ENCODE peak calls at places on chromosome 11, in ten cellular contexts. One of them, this sample, is unnamed.

GRCh38 chr11:119153049-119153818 is 4.4 kb downstream of the ABCG4 start:
- DNase-seq in progenitor cell of endocrine pancreas: no peak
- DNase-seq in GM13976: no peak
- DNase-seq in GM20000: no peak
- DNase-seq in fibroblast of mammary gland: no peak
- DNase-seq in Peyer's patch: no peak
- DNase-seq in fibroblast of pulmonary artery: no peak
- DNase-seq in mammary epithelial cell: no peak
- DNase-seq in foreskin fibroblast: no peak
- DNase-seq in Calu3: no peak
- DNase-seq in this sample: no peak

GRCh38 chr11:9231848-9232177 is 33.3 kb downstream of the DENND5A start:
- DNase-seq in progenitor cell of endocrine pancreas: no peak
- DNase-seq in GM13976: peak; percentile 67
- DNase-seq in GM20000: peak; percentile 53
- DNase-seq in fibroblast of mammary gland: peak; percentile 55
- DNase-seq in Peyer's patch: no peak
- DNase-seq in fibroblast of pulmonary artery: peak; percentile 67
- DNase-seq in mammary epithelial cell: no peak
- DNase-seq in foreskin fibroblast: no peak
- DNase-seq in Calu3: no peak
- DNase-seq in this sample: no peak

GRCh38 chr11:58741127-58741526 is 9.4 kb upstream of the GLYAT start:
- DNase-seq in progenitor cell of endocrine pancreas: no peak
- DNase-seq in GM13976: no peak
- DNase-seq in GM20000: no peak
- DNase-seq in fibroblast of mammary gland: no peak
- DNase-seq in Peyer's patch: no peak
- DNase-seq in fibroblast of pulmonary artery: no peak
- DNase-seq in mammary epithelial cell: no peak
- DNase-seq in foreskin fibroblast: no peak
- DNase-seq in Calu3: no peak
- DNase-seq in this sample: no peak

GRCh38 chr11:45272701-45273100 is 13.4 kb downstream of the SYT13 start:
- DNase-seq in progenitor cell of endocrine pancreas: no peak
- DNase-seq in GM13976: no peak
- DNase-seq in GM20000: no peak
- DNase-seq in fibroblast of mammary gland: no peak
- DNase-seq in Peyer's patch: no peak
- DNase-seq in fibroblast of pulmonary artery: peak; percentile 27
- DNase-seq in mammary epithelial cell: peak; percentile 60
- DNase-seq in foreskin fibroblast: no peak
- DNase-seq in Calu3: peak; percentile 21
- DNase-seq in this sample: no peak

GRCh38 chr11:70483077-70483861 is 84.9 kb downstream of the CTTN start:
- DNase-seq in progenitor cell of endocrine pancreas: no peak
- DNase-seq in GM13976: peak; percentile 72
- DNase-seq in GM20000: peak; percentile 67
- DNase-seq in fibroblast of mammary gland: peak; percentile 74
- DNase-seq in Peyer's patch: peak; percentile 57
- DNase-seq in fibroblast of pulmonary artery: peak; percentile 50
- DNase-seq in mammary epithelial cell: peak; percentile 60
- DNase-seq in foreskin fibroblast: peak; percentile 23
- DNase-seq in Calu3: peak; percentile 68
- DNase-seq in this sample: no peak

GRCh38 chr11:112160452-112160851 is 3.4 kb downstream of the IL18 start:
- DNase-seq in progenitor cell of endocrine pancreas: no peak
- DNase-seq in GM13976: no peak
- DNase-seq in GM20000: no peak
- DNase-seq in fibroblast of mammary gland: no peak
- DNase-seq in Peyer's patch: no peak
- DNase-seq in fibroblast of pulmonary artery: no peak
- DNase-seq in mammary epithelial cell: no peak
- DNase-seq in foreskin fibroblast: no peak
- DNase-seq in Calu3: no peak
- DNase-seq in this sample: no peak

GRCh38 chr11:6248248-6248647 is 9.4 kb downstream of the CNGA4 start:
- DNase-seq in progenitor cell of endocrine pancreas: no peak
- DNase-seq in GM13976: no peak
- DNase-seq in GM20000: no peak
- DNase-seq in fibroblast of mammary gland: peak; percentile 72
- DNase-seq in Peyer's patch: no peak
- DNase-seq in fibroblast of pulmonary artery: peak; percentile 88
- DNase-seq in mammary epithelial cell: no peak
- DNase-seq in foreskin fibroblast: peak; percentile 39
- DNase-seq in Calu3: no peak
- DNase-seq in this sample: no peak

GRCh38 chr11:80155412-80156017 is 714.7 kb upstream of the TENM4 start:
- DNase-seq in progenitor cell of endocrine pancreas: no peak
- DNase-seq in GM13976: peak; percentile 7
- DNase-seq in GM20000: peak; percentile 8
- DNase-seq in fibroblast of mammary gland: peak; percentile 37
- DNase-seq in Peyer's patch: no peak
- DNase-seq in fibroblast of pulmonary artery: peak; percentile 23
- DNase-seq in mammary epithelial cell: peak; percentile 17
- DNase-seq in foreskin fibroblast: peak; percentile 11
- DNase-seq in Calu3: no peak
- DNase-seq in this sample: peak; percentile 6

GRCh38 chr11:119169272-119169719 is 771 bp downstream of the NLRX1 start:
- DNase-seq in progenitor cell of endocrine pancreas: no peak
- DNase-seq in GM13976: peak; percentile 76
- DNase-seq in GM20000: peak; percentile 72
- DNase-seq in fibroblast of mammary gland: peak; percentile 31
- DNase-seq in Peyer's patch: no peak
- DNase-seq in fibroblast of pulmonary artery: peak; percentile 20
- DNase-seq in mammary epithelial cell: peak; percentile 37
- DNase-seq in foreskin fibroblast: no peak
- DNase-seq in Calu3: peak; percentile 40
- DNase-seq in this sample: no peak

GRCh38 chr11:16001899-16002426 is 354.4 kb downstream of the SOX6 start:
- DNase-seq in progenitor cell of endocrine pancreas: no peak
- DNase-seq in GM13976: no peak
- DNase-seq in GM20000: no peak
- DNase-seq in fibroblast of mammary gland: peak; percentile 99
- DNase-seq in Peyer's patch: no peak
- DNase-seq in fibroblast of pulmonary artery: peak; percentile 96
- DNase-seq in mammary epithelial cell: peak; percentile 93
- DNase-seq in foreskin fibroblast: peak; percentile 97
- DNase-seq in Calu3: peak; percentile 75
- DNase-seq in this sample: no peak

GRCh38 chr11:3022982-3023381 is 30.9 kb upstream of the NAP1L4 start:
- DNase-seq in progenitor cell of endocrine pancreas: no peak
- DNase-seq in GM13976: no peak
- DNase-seq in GM20000: no peak
- DNase-seq in fibroblast of mammary gland: peak; percentile 86
- DNase-seq in Peyer's patch: no peak
- DNase-seq in fibroblast of pulmonary artery: peak; percentile 74
- DNase-seq in mammary epithelial cell: peak; percentile 65
- DNase-seq in foreskin fibroblast: peak; percentile 77
- DNase-seq in Calu3: no peak
- DNase-seq in this sample: no peak

GRCh38 chr11:74948898-74949747 is at the start of the genes SPCS2 and XRRA1:
- DNase-seq in progenitor cell of endocrine pancreas: peak; percentile 92
- DNase-seq in GM13976: peak; percentile 95
- DNase-seq in GM20000: peak; percentile 89
- DNase-seq in fibroblast of mammary gland: peak; percentile 99
- DNase-seq in Peyer's patch: peak; percentile 99
- DNase-seq in fibroblast of pulmonary artery: peak; percentile 99
- DNase-seq in mammary epithelial cell: peak; percentile 98
- DNase-seq in foreskin fibroblast: peak; percentile 99
- DNase-seq in Calu3: peak; percentile 97
- DNase-seq in this sample: peak; percentile 94

GRCh38 chr11:56932572-56933235 is 56.0 kb upstream of the OR5AK2 start:
- DNase-seq in progenitor cell of endocrine pancreas: no peak
- DNase-seq in GM13976: no peak
- DNase-seq in GM20000: no peak
- DNase-seq in fibroblast of mammary gland: peak; percentile 85
- DNase-seq in Peyer's patch: no peak
- DNase-seq in fibroblast of pulmonary artery: peak; percentile 56
- DNase-seq in mammary epithelial cell: peak; percentile 97
- DNase-seq in foreskin fibroblast: peak; percentile 0
- DNase-seq in Calu3: peak; percentile 60
- DNase-seq in this sample: no peak

GRCh38 chr11:124069429-124070401 is 28.6 kb upstream of the OR10G7 start:
- DNase-seq in progenitor cell of endocrine pancreas: peak; percentile 46
- DNase-seq in GM13976: no peak
- DNase-seq in GM20000: peak; percentile 24
- DNase-seq in fibroblast of mammary gland: peak; percentile 62
- DNase-seq in Peyer's patch: peak; percentile 63
- DNase-seq in fibroblast of pulmonary artery: peak; percentile 70
- DNase-seq in mammary epithelial cell: peak; percentile 47
- DNase-seq in foreskin fibroblast: peak; percentile 41
- DNase-seq in Calu3: peak; percentile 47
- DNase-seq in this sample: peak; percentile 40

GRCh38 chr11:45895553-45896259 is 10.3 kb downstream of the MAPK8IP1 start:
- DNase-seq in progenitor cell of endocrine pancreas: no peak
- DNase-seq in GM13976: no peak
- DNase-seq in GM20000: no peak
- DNase-seq in fibroblast of mammary gland: no peak
- DNase-seq in Peyer's patch: no peak
- DNase-seq in fibroblast of pulmonary artery: no peak
- DNase-seq in mammary epithelial cell: no peak
- DNase-seq in foreskin fibroblast: no peak
- DNase-seq in Calu3: no peak
- DNase-seq in this sample: no peak

GRCh38 chr11:124595302-124595701 is 15.9 kb upstream of the PANX3 start:
- DNase-seq in progenitor cell of endocrine pancreas: no peak
- DNase-seq in GM13976: no peak
- DNase-seq in GM20000: no peak
- DNase-seq in fibroblast of mammary gland: no peak
- DNase-seq in Peyer's patch: no peak
- DNase-seq in fibroblast of pulmonary artery: no peak
- DNase-seq in mammary epithelial cell: no peak
- DNase-seq in foreskin fibroblast: no peak
- DNase-seq in Calu3: no peak
- DNase-seq in this sample: no peak

GRCh38 chr11:18397921-18398320 is 3.6 kb downstream of the LDHA start:
- DNase-seq in progenitor cell of endocrine pancreas: no peak
- DNase-seq in GM13976: no peak
- DNase-seq in GM20000: no peak
- DNase-seq in fibroblast of mammary gland: no peak
- DNase-seq in Peyer's patch: no peak
- DNase-seq in fibroblast of pulmonary artery: no peak
- DNase-seq in mammary epithelial cell: no peak
- DNase-seq in foreskin fibroblast: no peak
- DNase-seq in Calu3: no peak
- DNase-seq in this sample: no peak

GRCh38 chr11:86230196-86230813 is 14.2 kb upstream of the EED start:
- DNase-seq in progenitor cell of endocrine pancreas: no peak
- DNase-seq in GM13976: no peak
- DNase-seq in GM20000: no peak
- DNase-seq in fibroblast of mammary gland: no peak
- DNase-seq in Peyer's patch: no peak
- DNase-seq in fibroblast of pulmonary artery: no peak
- DNase-seq in mammary epithelial cell: peak; percentile 75
- DNase-seq in foreskin fibroblast: no peak
- DNase-seq in Calu3: peak; percentile 33
- DNase-seq in this sample: no peak
- TF ChIP-seq CTCF in progenitor cell of endocrine pancreas: no peak
- TF ChIP-seq CTCF in GM13976: no peak
- TF ChIP-seq CTCF in GM20000: no peak
- TF ChIP-seq CTCF in fibroblast of mammary gland: no peak
- TF ChIP-seq CTCF in Peyer's patch: no peak
- TF ChIP-seq CTCF in fibroblast of pulmonary artery: peak; percentile 37
- TF ChIP-seq CTCF in mammary epithelial cell: peak; percentile 80
- TF ChIP-seq CTCF in foreskin fibroblast: no peak
- TF ChIP-seq CTCF in Calu3: no peak
- TF ChIP-seq CTCF in this sample: no peak

GRCh38 chr11:115379528-115379927 is 124.7 kb downstream of the CADM1 start:
- DNase-seq in progenitor cell of endocrine pancreas: no peak
- DNase-seq in GM13976: peak; percentile 6
- DNase-seq in GM20000: peak; percentile 4
- DNase-seq in fibroblast of mammary gland: no peak
- DNase-seq in Peyer's patch: no peak
- DNase-seq in fibroblast of pulmonary artery: no peak
- DNase-seq in mammary epithelial cell: no peak
- DNase-seq in foreskin fibroblast: no peak
- DNase-seq in Calu3: no peak
- DNase-seq in this sample: no peak

GRCh38 chr11:115383431-115383830 is 120.8 kb downstream of the CADM1 start:
- DNase-seq in progenitor cell of endocrine pancreas: no peak
- DNase-seq in GM13976: no peak
- DNase-seq in GM20000: no peak
- DNase-seq in fibroblast of mammary gland: no peak
- DNase-seq in Peyer's patch: no peak
- DNase-seq in fibroblast of pulmonary artery: no peak
- DNase-seq in mammary epithelial cell: no peak
- DNase-seq in foreskin fibroblast: no peak
- DNase-seq in Calu3: no peak
- DNase-seq in this sample: no peak

DNA sequence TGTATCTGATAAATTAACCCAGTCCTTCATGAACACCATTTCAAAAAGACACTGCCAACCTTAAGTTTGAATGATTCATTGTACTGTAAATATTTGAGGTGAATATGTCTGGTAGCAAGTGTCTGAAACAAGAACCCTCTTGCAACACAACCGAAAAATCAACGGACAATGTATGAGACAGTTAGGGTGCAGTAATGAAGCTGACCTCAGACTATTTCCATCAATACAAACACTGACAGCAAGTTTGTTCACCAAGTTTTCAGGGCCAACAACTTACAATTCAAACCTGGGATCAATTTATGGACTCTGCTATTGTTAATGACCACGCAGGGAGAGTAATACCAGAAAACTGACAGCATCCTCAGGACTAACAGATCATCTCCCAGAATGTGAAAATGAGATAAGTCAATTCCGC is 126.3 kb downstream of the CADM1 start:
- DNase-seq in progenitor cell of endocrine pancreas: no peak
- DNase-seq in GM13976: no peak
- DNase-seq in GM20000: no peak
- DNase-seq in fibroblast of mammary gland: no peak
- DNase-seq in Peyer's patch: no peak
- DNase-seq in fibroblast of pulmonary artery: no peak
- DNase-seq in mammary epithelial cell: peak; percentile 69
- DNase-seq in foreskin fibroblast: no peak
- DNase-seq in Calu3: no peak
- DNase-seq in this sample: no peak
- TF ChIP-seq CTCF in progenitor cell of endocrine pancreas: no peak
- TF ChIP-seq CTCF in GM13976: no peak
- TF ChIP-seq CTCF in GM20000: no peak
- TF ChIP-seq CTCF in fibroblast of mammary gland: no peak
- TF ChIP-seq CTCF in Peyer's patch: no peak
- TF ChIP-seq CTCF in fibroblast of pulmonary artery: no peak
- TF ChIP-seq CTCF in mammary epithelial cell: no peak
- TF ChIP-seq CTCF in foreskin fibroblast: no peak
- TF ChIP-seq CTCF in Calu3: no peak
- TF ChIP-seq CTCF in this sample: no peak

GRCh38 chr11:12868315-12869073 is 140.6 kb upstream of the RASSF10 start:
- DNase-seq in progenitor cell of endocrine pancreas: no peak
- DNase-seq in GM13976: no peak
- DNase-seq in GM20000: no peak
- DNase-seq in fibroblast of mammary gland: peak; percentile 56
- DNase-seq in Peyer's patch: no peak
- DNase-seq in fibroblast of pulmonary artery: no peak
- DNase-seq in mammary epithelial cell: no peak
- DNase-seq in foreskin fibroblast: no peak
- DNase-seq in Calu3: no peak
- DNase-seq in this sample: no peak
- TF ChIP-seq CTCF in progenitor cell of endocrine pancreas: peak; percentile 15
- TF ChIP-seq CTCF in GM13976: no peak
- TF ChIP-seq CTCF in GM20000: no peak
- TF ChIP-seq CTCF in fibroblast of mammary gland: peak; percentile 43
- TF ChIP-seq CTCF in Peyer's patch: no peak
- TF ChIP-seq CTCF in fibroblast of pulmonary artery: peak; percentile 45
- TF ChIP-seq CTCF in mammary epithelial cell: peak; percentile 31
- TF ChIP-seq CTCF in foreskin fibroblast: no peak
- TF ChIP-seq CTCF in Calu3: no peak
- TF ChIP-seq CTCF in this sample: no peak

GRCh38 chr11:86360775-86361395 is 13.8 kb upstream of the CCDC81 start:
- DNase-seq in progenitor cell of endocrine pancreas: no peak
- DNase-seq in GM13976: no peak
- DNase-seq in GM20000: no peak
- DNase-seq in fibroblast of mammary gland: peak; percentile 68
- DNase-seq in Peyer's patch: no peak
- DNase-seq in fibroblast of pulmonary artery: peak; percentile 70
- DNase-seq in mammary epithelial cell: peak; percentile 31
- DNase-seq in foreskin fibroblast: peak; percentile 50
- DNase-seq in Calu3: no peak
- DNase-seq in this sample: no peak
- TF ChIP-seq CTCF in progenitor cell of endocrine pancreas: peak; percentile 24
- TF ChIP-seq CTCF in GM13976: no peak
- TF ChIP-seq CTCF in GM20000: no peak
- TF ChIP-seq CTCF in fibroblast of mammary gland: peak; percentile 53
- TF ChIP-seq CTCF in Peyer's patch: no peak
- TF ChIP-seq CTCF in fibroblast of pulmonary artery: peak; percentile 56
- TF ChIP-seq CTCF in mammary epithelial cell: peak; percentile 33
- TF ChIP-seq CTCF in foreskin fibroblast: peak; percentile 46
- TF ChIP-seq CTCF in Calu3: no peak
- TF ChIP-seq CTCF in this sample: peak; percentile 49

This sample was measured in neural crest cell.